ENCODE peak calls at places on chromosomes 4 and X, in nine cellular contexts. One of them, this sample, is unnamed.

GRCh38 chr4:122710434-122711308 is 21.8 kb upstream of the BBS12 start:
- DNase-seq in GM06990: peak
- DNase-seq in activated B cell treated with CpG ODN at 0.5 μM for 24 hours: no peak
- DNase-seq in ovary: no peak
- DNase-seq in kidney epithelial cell: no peak
- DNase-seq in NB4: no peak
- DNase-seq in CD4-positive, alpha-beta T cell: no peak
- DNase-seq in heart left ventricle: no peak
- DNase-seq in right atrium auricular region: no peak
- DNase-seq in this sample: no peak

GRCh38 chr4:128525939-128526630 is 238.5 kb upstream of the PGRMC2 start:
- DNase-seq in GM06990: no peak
- DNase-seq in activated B cell treated with CpG ODN at 0.5 μM for 24 hours: no peak
- DNase-seq in ovary: no peak
- DNase-seq in kidney epithelial cell: no peak
- DNase-seq in NB4: peak
- DNase-seq in CD4-positive, alpha-beta T cell: no peak
- DNase-seq in heart left ventricle: no peak
- DNase-seq in right atrium auricular region: no peak
- DNase-seq in this sample: no peak

GRCh38 chr4:188663369-188663768 is 524.1 kb downstream of the TRIML1 start:
- DNase-seq in GM06990: no peak
- DNase-seq in activated B cell treated with CpG ODN at 0.5 μM for 24 hours: no peak
- DNase-seq in ovary: no peak
- DNase-seq in kidney epithelial cell: no peak
- DNase-seq in NB4: no peak
- DNase-seq in CD4-positive, alpha-beta T cell: no peak
- DNase-seq in heart left ventricle: no peak
- DNase-seq in right atrium auricular region: no peak
- DNase-seq in this sample: no peak

GRCh38 chr4:152360045-152360410 is 175.9 kb downstream of the FBXW7 start:
- DNase-seq in GM06990: peak
- DNase-seq in activated B cell treated with CpG ODN at 0.5 μM for 24 hours: no peak
- DNase-seq in ovary: no peak
- DNase-seq in kidney epithelial cell: no peak
- DNase-seq in NB4: peak
- DNase-seq in CD4-positive, alpha-beta T cell: no peak
- DNase-seq in heart left ventricle: no peak
- DNase-seq in right atrium auricular region: no peak
- DNase-seq in this sample: no peak

GRCh38 chr4:163165217-163166017 is 1.3 kb downstream of the NAF1 start:
- DNase-seq in GM06990: no peak
- DNase-seq in activated B cell treated with CpG ODN at 0.5 μM for 24 hours: no peak
- DNase-seq in ovary: no peak
- DNase-seq in kidney epithelial cell: no peak
- DNase-seq in NB4: peak
- DNase-seq in CD4-positive, alpha-beta T cell: no peak
- DNase-seq in heart left ventricle: no peak
- DNase-seq in right atrium auricular region: no peak
- DNase-seq in this sample: no peak

GRCh38 chr4:37095925-37096324 is 148.6 kb upstream of the NWD2 start:
- DNase-seq in GM06990: no peak
- DNase-seq in activated B cell treated with CpG ODN at 0.5 μM for 24 hours: no peak
- DNase-seq in ovary: no peak
- DNase-seq in kidney epithelial cell: no peak
- DNase-seq in NB4: no peak
- DNase-seq in CD4-positive, alpha-beta T cell: no peak
- DNase-seq in heart left ventricle: no peak
- DNase-seq in right atrium auricular region: no peak
- DNase-seq in this sample: no peak

GRCh38 chrX:150143721-150144440 is 205.6 kb upstream of the EOLA2 start:
- DNase-seq in GM06990: no peak
- DNase-seq in activated B cell treated with CpG ODN at 0.5 μM for 24 hours: no peak
- DNase-seq in ovary: no peak
- DNase-seq in kidney epithelial cell: no peak
- DNase-seq in NB4: no peak
- DNase-seq in CD4-positive, alpha-beta T cell: no peak
- DNase-seq in heart left ventricle: no peak
- DNase-seq in right atrium auricular region: no peak
- DNase-seq in this sample: no peak

GRCh38 chrX:118347131-118347530 is 1.2 kb downstream of the WDR44 start:
- DNase-seq in GM06990: no peak
- DNase-seq in activated B cell treated with CpG ODN at 0.5 μM for 24 hours: no peak
- DNase-seq in ovary: no peak
- DNase-seq in kidney epithelial cell: no peak
- DNase-seq in NB4: peak
- DNase-seq in CD4-positive, alpha-beta T cell: no peak
- DNase-seq in heart left ventricle: no peak
- DNase-seq in right atrium auricular region: no peak
- DNase-seq in this sample: no peak

GRCh38 chrX:39244146-39244545 is 442.9 kb downstream of the MID1IP1 start:
- DNase-seq in GM06990: no peak
- DNase-seq in activated B cell treated with CpG ODN at 0.5 μM for 24 hours: no peak
- DNase-seq in ovary: no peak
- DNase-seq in kidney epithelial cell: no peak
- DNase-seq in NB4: no peak
- DNase-seq in CD4-positive, alpha-beta T cell: no peak
- DNase-seq in heart left ventricle: no peak
- DNase-seq in right atrium auricular region: no peak
- DNase-seq in this sample: no peak

DNA sequence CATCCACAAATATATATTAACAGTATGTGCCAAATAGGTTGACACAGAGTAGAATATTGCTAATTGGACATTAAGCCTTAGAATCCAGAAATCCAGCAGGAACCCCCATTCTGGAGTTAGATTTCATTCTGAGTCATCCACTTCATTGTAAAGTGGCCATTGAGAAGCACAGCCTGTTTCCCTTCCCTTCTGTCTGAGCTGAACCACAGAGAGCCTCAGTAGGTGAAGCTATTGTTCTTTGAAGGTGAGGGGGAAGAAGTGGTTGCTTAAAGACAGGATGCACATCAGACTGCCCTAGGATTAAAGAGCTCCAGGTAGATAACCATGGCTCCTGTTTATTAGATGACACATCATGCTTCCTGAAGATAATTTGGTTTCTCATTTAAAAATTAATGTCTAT is 30.6 kb upstream of the MCF2 start:
- DNase-seq in GM06990: no peak
- DNase-seq in activated B cell treated with CpG ODN at 0.5 μM for 24 hours: no peak
- DNase-seq in ovary: no peak
- DNase-seq in kidney epithelial cell: peak
- DNase-seq in NB4: no peak
- DNase-seq in CD4-positive, alpha-beta T cell: no peak
- DNase-seq in heart left ventricle: no peak
- DNase-seq in right atrium auricular region: no peak
- DNase-seq in this sample: no peak
- TF ChIP-seq CTCF in GM06990: no peak
- TF ChIP-seq CTCF in activated B cell treated with CpG ODN at 0.5 μM for 24 hours: no peak
- TF ChIP-seq CTCF in ovary: no peak
- TF ChIP-seq CTCF in kidney epithelial cell: no peak
- TF ChIP-seq CTCF in NB4: no peak
- TF ChIP-seq CTCF in CD4-positive, alpha-beta T cell: no peak
- TF ChIP-seq CTCF in heart left ventricle: no peak
- TF ChIP-seq CTCF in right atrium auricular region: no peak
- TF ChIP-seq CTCF in this sample: no peak

DNA sequence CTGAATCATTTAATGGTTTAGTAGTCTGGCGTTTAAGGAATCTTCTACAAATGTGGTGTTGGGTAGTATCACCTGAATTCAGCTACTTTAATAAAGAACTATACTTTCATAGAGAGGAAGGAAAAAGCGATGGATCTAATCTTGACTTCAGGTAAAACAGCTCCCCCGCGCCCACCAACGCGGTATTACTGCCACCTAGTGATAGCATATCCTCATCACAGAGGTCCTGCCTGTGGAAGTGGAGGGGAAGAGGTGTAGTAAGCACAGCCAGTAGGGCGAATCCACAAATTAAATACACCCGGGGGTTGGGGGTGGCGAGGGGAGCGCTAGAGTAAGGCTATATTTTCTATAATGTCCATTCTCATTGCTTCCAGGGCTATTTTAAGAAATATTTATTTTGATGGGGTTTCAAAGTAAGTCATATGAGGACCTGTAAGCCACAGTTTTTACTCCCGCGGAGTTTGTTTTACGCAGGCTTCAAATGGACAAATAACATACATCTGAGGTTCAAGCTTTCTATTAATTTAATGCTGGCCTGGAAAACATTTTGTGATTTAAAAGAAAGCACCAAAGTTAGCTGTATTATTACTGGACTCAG is 8.3 kb upstream of the DAPP1 start:
- DNase-seq in GM06990: no peak
- DNase-seq in activated B cell treated with CpG ODN at 0.5 μM for 24 hours: peak
- DNase-seq in ovary: no peak
- DNase-seq in kidney epithelial cell: no peak
- DNase-seq in NB4: peak
- DNase-seq in CD4-positive, alpha-beta T cell: peak
- DNase-seq in heart left ventricle: peak
- DNase-seq in right atrium auricular region: peak
- DNase-seq in this sample: peak
- TF ChIP-seq CTCF in GM06990: peak
- TF ChIP-seq CTCF in activated B cell treated with CpG ODN at 0.5 μM for 24 hours: peak
- TF ChIP-seq CTCF in ovary: peak
- TF ChIP-seq CTCF in kidney epithelial cell: peak
- TF ChIP-seq CTCF in NB4: peak
- TF ChIP-seq CTCF in CD4-positive, alpha-beta T cell: peak
- TF ChIP-seq CTCF in heart left ventricle: peak
- TF ChIP-seq CTCF in right atrium auricular region: peak
- TF ChIP-seq CTCF in this sample: peak

DNA sequence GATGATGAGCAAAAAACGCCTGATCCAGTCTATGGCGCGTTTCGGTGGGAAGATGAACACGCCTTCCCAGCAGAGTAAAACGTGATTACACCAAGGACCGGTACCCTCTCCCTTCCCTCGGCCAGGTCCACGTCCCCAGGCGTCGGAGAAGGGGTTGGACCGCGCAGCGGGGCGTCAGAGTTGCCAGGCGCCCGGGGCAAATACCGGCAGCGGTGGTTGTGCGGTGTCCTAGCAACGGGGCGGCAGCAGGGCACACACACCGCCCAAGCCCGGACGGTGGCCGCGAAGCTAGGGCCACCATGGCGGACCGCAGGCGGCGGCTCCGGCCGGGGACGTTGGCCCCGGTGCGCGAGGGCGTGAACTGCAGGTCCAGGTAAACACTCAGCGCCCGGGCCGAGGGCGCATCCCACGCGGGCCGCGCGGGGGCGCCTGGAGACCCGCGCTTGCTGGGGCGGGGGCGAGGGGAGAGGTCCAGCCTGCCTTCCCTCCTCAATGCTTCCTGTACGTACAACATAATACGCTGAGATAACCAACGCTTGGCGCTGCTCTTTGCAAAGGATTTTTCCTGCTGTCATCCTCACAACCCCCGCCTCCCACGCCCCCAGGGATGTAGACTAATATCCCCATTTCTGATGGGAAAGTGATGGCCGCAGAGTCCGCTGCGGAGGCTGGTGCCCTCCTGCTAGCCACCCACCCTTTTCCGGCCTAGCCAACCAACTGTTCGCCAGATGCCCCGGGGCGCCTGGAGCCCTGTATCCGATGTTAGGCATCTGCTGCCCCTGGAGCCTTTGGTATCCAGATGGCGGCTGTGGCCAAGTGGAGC is at the start of gene FAM47E:
- DNase-seq in GM06990: peak
- DNase-seq in activated B cell treated with CpG ODN at 0.5 μM for 24 hours: peak
- DNase-seq in ovary: peak
- DNase-seq in kidney epithelial cell: peak
- DNase-seq in NB4: peak
- DNase-seq in CD4-positive, alpha-beta T cell: peak
- DNase-seq in heart left ventricle: peak
- DNase-seq in right atrium auricular region: peak
- DNase-seq in this sample: peak
- TF ChIP-seq CTCF in GM06990: no peak
- TF ChIP-seq CTCF in activated B cell treated with CpG ODN at 0.5 μM for 24 hours: no peak
- TF ChIP-seq CTCF in ovary: peak
- TF ChIP-seq CTCF in kidney epithelial cell: peak
- TF ChIP-seq CTCF in NB4: peak
- TF ChIP-seq CTCF in CD4-positive, alpha-beta T cell: peak
- TF ChIP-seq CTCF in heart left ventricle: peak
- TF ChIP-seq CTCF in right atrium auricular region: peak
- TF ChIP-seq CTCF in this sample: no peak

GRCh38 chr4:167020410-167020809 is 213.9 kb downstream of the SPOCK3 start:
- DNase-seq in GM06990: no peak
- DNase-seq in activated B cell treated with CpG ODN at 0.5 μM for 24 hours: no peak
- DNase-seq in ovary: no peak
- DNase-seq in kidney epithelial cell: no peak
- DNase-seq in NB4: peak
- DNase-seq in CD4-positive, alpha-beta T cell: no peak
- DNase-seq in heart left ventricle: no peak
- DNase-seq in right atrium auricular region: no peak
- DNase-seq in this sample: no peak

DNA sequence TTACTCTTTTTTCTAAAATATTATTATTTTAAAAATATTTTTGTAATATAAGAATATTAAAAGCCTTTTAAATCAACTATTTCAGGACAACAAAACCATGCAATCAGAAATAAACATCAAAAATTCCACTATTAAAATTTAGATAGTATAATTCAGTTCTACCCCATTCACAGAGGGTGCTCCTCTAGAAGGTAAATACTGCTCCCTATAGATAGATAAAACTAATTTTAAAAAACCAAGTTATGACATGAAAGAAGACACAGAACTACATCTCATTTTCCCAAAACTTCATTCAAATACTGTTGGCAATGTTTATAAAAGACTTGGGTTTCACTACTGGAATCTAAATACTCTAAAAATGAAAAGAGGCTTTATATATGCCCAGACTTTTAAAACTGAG is 219.3 kb downstream of the SPOCK3 start:
- DNase-seq in GM06990: no peak
- DNase-seq in activated B cell treated with CpG ODN at 0.5 μM for 24 hours: no peak
- DNase-seq in ovary: no peak
- DNase-seq in kidney epithelial cell: no peak
- DNase-seq in NB4: no peak
- DNase-seq in CD4-positive, alpha-beta T cell: no peak
- DNase-seq in heart left ventricle: no peak
- DNase-seq in right atrium auricular region: no peak
- DNase-seq in this sample: no peak
- TF ChIP-seq CTCF in GM06990: no peak
- TF ChIP-seq CTCF in activated B cell treated with CpG ODN at 0.5 μM for 24 hours: no peak
- TF ChIP-seq CTCF in ovary: no peak
- TF ChIP-seq CTCF in kidney epithelial cell: no peak
- TF ChIP-seq CTCF in NB4: no peak
- TF ChIP-seq CTCF in CD4-positive, alpha-beta T cell: no peak
- TF ChIP-seq CTCF in heart left ventricle: no peak
- TF ChIP-seq CTCF in right atrium auricular region: no peak
- TF ChIP-seq CTCF in this sample: no peak